ENCODE peak calls at places on chromosomes 3 and 15, in eight cellular contexts. One of them, this sample, is unnamed.

GRCh38 chr3:16059081-16059537 is 115.4 kb upstream of the GALNT15 start:
- DNase-seq in aorta: no peak
- DNase-seq in GM18507: no peak
- DNase-seq in activated naive CD4-positive, alpha-beta T cell treated with Interleukin-2 at 50 U/mL for 16 hours: no peak
- DNase-seq in NCI-H774: no peak
- DNase-seq in H9: no peak
- DNase-seq in activated effector memory CD4-positive, alpha-beta T cell treated with anti-CD3 and anti-CD28 coated beads, Interleukin-2, amount 50 U/mL, for 16 hours: no peak
- DNase-seq in iris pigment epithelial cell: peak; percentile 49
- DNase-seq in this sample: peak; percentile 45

GRCh38 chr15:45863881-45864580 is 229.2 kb downstream of the SQOR start:
- DNase-seq in aorta: no peak
- DNase-seq in GM18507: no peak
- DNase-seq in activated naive CD4-positive, alpha-beta T cell treated with Interleukin-2 at 50 U/mL for 16 hours: no peak
- DNase-seq in NCI-H774: no peak
- DNase-seq in H9: no peak
- DNase-seq in activated effector memory CD4-positive, alpha-beta T cell treated with anti-CD3 and anti-CD28 coated beads, Interleukin-2, amount 50 U/mL, for 16 hours: no peak
- DNase-seq in iris pigment epithelial cell: no peak
- DNase-seq in this sample: no peak

GRCh38 chr3:171277456-171278406 is 182.5 kb downstream of the TNIK start:
- DNase-seq in aorta: no peak
- DNase-seq in GM18507: no peak
- DNase-seq in activated naive CD4-positive, alpha-beta T cell treated with Interleukin-2 at 50 U/mL for 16 hours: no peak
- DNase-seq in NCI-H774: no peak
- DNase-seq in H9: no peak
- DNase-seq in activated effector memory CD4-positive, alpha-beta T cell treated with anti-CD3 and anti-CD28 coated beads, Interleukin-2, amount 50 U/mL, for 16 hours: no peak
- DNase-seq in iris pigment epithelial cell: peak; percentile 46
- DNase-seq in this sample: no peak

GRCh38 chr3:36678216-36679013 is 85.9 kb downstream of the DCLK3 start:
- DNase-seq in aorta: no peak
- DNase-seq in GM18507: no peak
- DNase-seq in activated naive CD4-positive, alpha-beta T cell treated with Interleukin-2 at 50 U/mL for 16 hours: no peak
- DNase-seq in NCI-H774: no peak
- DNase-seq in H9: no peak
- DNase-seq in activated effector memory CD4-positive, alpha-beta T cell treated with anti-CD3 and anti-CD28 coated beads, Interleukin-2, amount 50 U/mL, for 16 hours: no peak
- DNase-seq in iris pigment epithelial cell: peak; percentile 71
- DNase-seq in this sample: peak; percentile 62

GRCh38 chr3:67461667-67462142 is 192.7 kb downstream of the SUCLG2 start:
- DNase-seq in aorta: no peak
- DNase-seq in GM18507: no peak
- DNase-seq in activated naive CD4-positive, alpha-beta T cell treated with Interleukin-2 at 50 U/mL for 16 hours: no peak
- DNase-seq in NCI-H774: no peak
- DNase-seq in H9: no peak
- DNase-seq in activated effector memory CD4-positive, alpha-beta T cell treated with anti-CD3 and anti-CD28 coated beads, Interleukin-2, amount 50 U/mL, for 16 hours: no peak
- DNase-seq in iris pigment epithelial cell: peak; percentile 78
- DNase-seq in this sample: peak; percentile 59

GRCh38 chr15:40721716-40722115 is 26.7 kb downstream of the RAD51 start:
- DNase-seq in aorta: no peak
- DNase-seq in GM18507: no peak
- DNase-seq in activated naive CD4-positive, alpha-beta T cell treated with Interleukin-2 at 50 U/mL for 16 hours: no peak
- DNase-seq in NCI-H774: no peak
- DNase-seq in H9: no peak
- DNase-seq in activated effector memory CD4-positive, alpha-beta T cell treated with anti-CD3 and anti-CD28 coated beads, Interleukin-2, amount 50 U/mL, for 16 hours: no peak
- DNase-seq in iris pigment epithelial cell: no peak
- DNase-seq in this sample: no peak

GRCh38 chr3:124584552-124585391 is 145.5 kb upstream of the UMPS start:
- DNase-seq in aorta: peak; percentile 83
- DNase-seq in GM18507: no peak
- DNase-seq in activated naive CD4-positive, alpha-beta T cell treated with Interleukin-2 at 50 U/mL for 16 hours: peak; percentile 33
- DNase-seq in NCI-H774: peak; percentile 27
- DNase-seq in H9: peak; percentile 90
- DNase-seq in activated effector memory CD4-positive, alpha-beta T cell treated with anti-CD3 and anti-CD28 coated beads, Interleukin-2, amount 50 U/mL, for 16 hours: peak; percentile 77
- DNase-seq in iris pigment epithelial cell: peak; percentile 20
- DNase-seq in this sample: peak; percentile 48

GRCh38 chr3:102570551-102570950 is 135.7 kb downstream of the ZPLD1 start:
- DNase-seq in aorta: no peak
- DNase-seq in GM18507: no peak
- DNase-seq in activated naive CD4-positive, alpha-beta T cell treated with Interleukin-2 at 50 U/mL for 16 hours: no peak
- DNase-seq in NCI-H774: no peak
- DNase-seq in H9: no peak
- DNase-seq in activated effector memory CD4-positive, alpha-beta T cell treated with anti-CD3 and anti-CD28 coated beads, Interleukin-2, amount 50 U/mL, for 16 hours: no peak
- DNase-seq in iris pigment epithelial cell: no peak
- DNase-seq in this sample: no peak

GRCh38 chr15:92681141-92681622 is 25.6 kb upstream of the FAM174B start:
- DNase-seq in aorta: no peak
- DNase-seq in GM18507: no peak
- DNase-seq in activated naive CD4-positive, alpha-beta T cell treated with Interleukin-2 at 50 U/mL for 16 hours: no peak
- DNase-seq in NCI-H774: no peak
- DNase-seq in H9: no peak
- DNase-seq in activated effector memory CD4-positive, alpha-beta T cell treated with anti-CD3 and anti-CD28 coated beads, Interleukin-2, amount 50 U/mL, for 16 hours: no peak
- DNase-seq in iris pigment epithelial cell: peak; percentile 86
- DNase-seq in this sample: peak; percentile 68

GRCh38 chr3:42895332-42895868 is 10.5 kb upstream of the ZNF662 start:
- DNase-seq in aorta: no peak
- DNase-seq in GM18507: no peak
- DNase-seq in activated naive CD4-positive, alpha-beta T cell treated with Interleukin-2 at 50 U/mL for 16 hours: no peak
- DNase-seq in NCI-H774: no peak
- DNase-seq in H9: no peak
- DNase-seq in activated effector memory CD4-positive, alpha-beta T cell treated with anti-CD3 and anti-CD28 coated beads, Interleukin-2, amount 50 U/mL, for 16 hours: no peak
- DNase-seq in iris pigment epithelial cell: no peak
- DNase-seq in this sample: no peak

GRCh38 chr3:124730129-124730919 is at the start of gene UMPS:
- DNase-seq in aorta: peak; percentile 94
- DNase-seq in GM18507: peak; percentile 83
- DNase-seq in activated naive CD4-positive, alpha-beta T cell treated with Interleukin-2 at 50 U/mL for 16 hours: peak; percentile 93
- DNase-seq in NCI-H774: peak; percentile 77
- DNase-seq in H9: peak; percentile 91
- DNase-seq in activated effector memory CD4-positive, alpha-beta T cell treated with anti-CD3 and anti-CD28 coated beads, Interleukin-2, amount 50 U/mL, for 16 hours: peak; percentile 97
- DNase-seq in iris pigment epithelial cell: peak; percentile 84
- DNase-seq in this sample: peak; percentile 85

GRCh38 chr3:18420584-18420983 is 4.6 kb downstream of the SATB1 start:
- DNase-seq in aorta: no peak
- DNase-seq in GM18507: no peak
- DNase-seq in activated naive CD4-positive, alpha-beta T cell treated with Interleukin-2 at 50 U/mL for 16 hours: no peak
- DNase-seq in NCI-H774: no peak
- DNase-seq in H9: no peak
- DNase-seq in activated effector memory CD4-positive, alpha-beta T cell treated with anti-CD3 and anti-CD28 coated beads, Interleukin-2, amount 50 U/mL, for 16 hours: no peak
- DNase-seq in iris pigment epithelial cell: no peak
- DNase-seq in this sample: no peak

GRCh38 chr3:64650710-64651109 is 37.1 kb downstream of the ADAMTS9 start:
- DNase-seq in aorta: no peak
- DNase-seq in GM18507: no peak
- DNase-seq in activated naive CD4-positive, alpha-beta T cell treated with Interleukin-2 at 50 U/mL for 16 hours: no peak
- DNase-seq in NCI-H774: no peak
- DNase-seq in H9: no peak
- DNase-seq in activated effector memory CD4-positive, alpha-beta T cell treated with anti-CD3 and anti-CD28 coated beads, Interleukin-2, amount 50 U/mL, for 16 hours: no peak
- DNase-seq in iris pigment epithelial cell: peak; percentile 34
- DNase-seq in this sample: peak; percentile 43

GRCh38 chr3:152405915-152406802 is 137.4 kb downstream of the MBNL1 start:
- DNase-seq in aorta: no peak
- DNase-seq in GM18507: no peak
- DNase-seq in activated naive CD4-positive, alpha-beta T cell treated with Interleukin-2 at 50 U/mL for 16 hours: no peak
- DNase-seq in NCI-H774: no peak
- DNase-seq in H9: no peak
- DNase-seq in activated effector memory CD4-positive, alpha-beta T cell treated with anti-CD3 and anti-CD28 coated beads, Interleukin-2, amount 50 U/mL, for 16 hours: no peak
- DNase-seq in iris pigment epithelial cell: peak; percentile 95
- DNase-seq in this sample: peak; percentile 70

GRCh38 chr3:58659051-58659675 is 7.4 kb downstream of the FAM3D start:
- DNase-seq in aorta: no peak
- DNase-seq in GM18507: no peak
- DNase-seq in activated naive CD4-positive, alpha-beta T cell treated with Interleukin-2 at 50 U/mL for 16 hours: no peak
- DNase-seq in NCI-H774: no peak
- DNase-seq in H9: peak; percentile 74
- DNase-seq in activated effector memory CD4-positive, alpha-beta T cell treated with anti-CD3 and anti-CD28 coated beads, Interleukin-2, amount 50 U/mL, for 16 hours: peak; percentile 41
- DNase-seq in iris pigment epithelial cell: peak; percentile 54
- DNase-seq in this sample: peak; percentile 22

GRCh38 chr3:172256101-172256687 is 192.1 kb downstream of the GHSR start:
- DNase-seq in aorta: no peak
- DNase-seq in GM18507: no peak
- DNase-seq in activated naive CD4-positive, alpha-beta T cell treated with Interleukin-2 at 50 U/mL for 16 hours: no peak
- DNase-seq in NCI-H774: no peak
- DNase-seq in H9: no peak
- DNase-seq in activated effector memory CD4-positive, alpha-beta T cell treated with anti-CD3 and anti-CD28 coated beads, Interleukin-2, amount 50 U/mL, for 16 hours: no peak
- DNase-seq in iris pigment epithelial cell: peak; percentile 89
- DNase-seq in this sample: peak; percentile 46

GRCh38 chr3:6807967-6808588 is 52.8 kb upstream of the GRM7 start:
- DNase-seq in aorta: no peak
- DNase-seq in GM18507: no peak
- DNase-seq in activated naive CD4-positive, alpha-beta T cell treated with Interleukin-2 at 50 U/mL for 16 hours: no peak
- DNase-seq in NCI-H774: no peak
- DNase-seq in H9: no peak
- DNase-seq in activated effector memory CD4-positive, alpha-beta T cell treated with anti-CD3 and anti-CD28 coated beads, Interleukin-2, amount 50 U/mL, for 16 hours: no peak
- DNase-seq in iris pigment epithelial cell: peak; percentile 6
- DNase-seq in this sample: peak; percentile 92

GRCh38 chr3:170244566-170244965 is 22.3 kb downstream of the PRKCI start:
- DNase-seq in aorta: no peak
- DNase-seq in GM18507: no peak
- DNase-seq in activated naive CD4-positive, alpha-beta T cell treated with Interleukin-2 at 50 U/mL for 16 hours: no peak
- DNase-seq in NCI-H774: peak; percentile 36
- DNase-seq in H9: no peak
- DNase-seq in activated effector memory CD4-positive, alpha-beta T cell treated with anti-CD3 and anti-CD28 coated beads, Interleukin-2, amount 50 U/mL, for 16 hours: no peak
- DNase-seq in iris pigment epithelial cell: no peak
- DNase-seq in this sample: no peak

GRCh38 chr3:8095724-8096123 is 405.9 kb upstream of the LMCD1 start:
- DNase-seq in aorta: no peak
- DNase-seq in GM18507: no peak
- DNase-seq in activated naive CD4-positive, alpha-beta T cell treated with Interleukin-2 at 50 U/mL for 16 hours: no peak
- DNase-seq in NCI-H774: no peak
- DNase-seq in H9: peak; percentile 81
- DNase-seq in activated effector memory CD4-positive, alpha-beta T cell treated with anti-CD3 and anti-CD28 coated beads, Interleukin-2, amount 50 U/mL, for 16 hours: no peak
- DNase-seq in iris pigment epithelial cell: no peak
- DNase-seq in this sample: no peak

GRCh38 chr3:66567066-66567465 is 66.2 kb upstream of the LRIG1 start:
- DNase-seq in aorta: no peak
- DNase-seq in GM18507: no peak
- DNase-seq in activated naive CD4-positive, alpha-beta T cell treated with Interleukin-2 at 50 U/mL for 16 hours: no peak
- DNase-seq in NCI-H774: no peak
- DNase-seq in H9: no peak
- DNase-seq in activated effector memory CD4-positive, alpha-beta T cell treated with anti-CD3 and anti-CD28 coated beads, Interleukin-2, amount 50 U/mL, for 16 hours: no peak
- DNase-seq in iris pigment epithelial cell: peak; percentile 36
- DNase-seq in this sample: peak; percentile 85

GRCh38 chr15:31306426-31307269 is 20.0 kb upstream of the KLF13 start:
- DNase-seq in aorta: no peak
- DNase-seq in GM18507: no peak
- DNase-seq in activated naive CD4-positive, alpha-beta T cell treated with Interleukin-2 at 50 U/mL for 16 hours: no peak
- DNase-seq in NCI-H774: peak; percentile 80
- DNase-seq in H9: peak; percentile 98
- DNase-seq in activated effector memory CD4-positive, alpha-beta T cell treated with anti-CD3 and anti-CD28 coated beads, Interleukin-2, amount 50 U/mL, for 16 hours: no peak
- DNase-seq in iris pigment epithelial cell: no peak
- DNase-seq in this sample: peak; percentile 38

GRCh38 chr3:172585954-172586353 is 62.7 kb upstream of the TNFSF10 start:
- DNase-seq in aorta: no peak
- DNase-seq in GM18507: no peak
- DNase-seq in activated naive CD4-positive, alpha-beta T cell treated with Interleukin-2 at 50 U/mL for 16 hours: no peak
- DNase-seq in NCI-H774: no peak
- DNase-seq in H9: no peak
- DNase-seq in activated effector memory CD4-positive, alpha-beta T cell treated with anti-CD3 and anti-CD28 coated beads, Interleukin-2, amount 50 U/mL, for 16 hours: no peak
- DNase-seq in iris pigment epithelial cell: no peak
- DNase-seq in this sample: no peak

GRCh38 chr3:133930341-133930933 is 34.8 kb upstream of the RAB6B start:
- DNase-seq in aorta: no peak
- DNase-seq in GM18507: no peak
- DNase-seq in activated naive CD4-positive, alpha-beta T cell treated with Interleukin-2 at 50 U/mL for 16 hours: no peak
- DNase-seq in NCI-H774: peak; percentile 9
- DNase-seq in H9: no peak
- DNase-seq in activated effector memory CD4-positive, alpha-beta T cell treated with anti-CD3 and anti-CD28 coated beads, Interleukin-2, amount 50 U/mL, for 16 hours: no peak
- DNase-seq in iris pigment epithelial cell: peak; percentile 80
- DNase-seq in this sample: peak; percentile 82

GRCh38 chr3:104273046-104273649 is 1093.6 kb upstream of the ALCAM start:
- DNase-seq in aorta: no peak
- DNase-seq in GM18507: no peak
- DNase-seq in activated naive CD4-positive, alpha-beta T cell treated with Interleukin-2 at 50 U/mL for 16 hours: no peak
- DNase-seq in NCI-H774: no peak
- DNase-seq in H9: no peak
- DNase-seq in activated effector memory CD4-positive, alpha-beta T cell treated with anti-CD3 and anti-CD28 coated beads, Interleukin-2, amount 50 U/mL, for 16 hours: no peak
- DNase-seq in iris pigment epithelial cell: peak; percentile 25
- DNase-seq in this sample: peak; percentile 53

GRCh38 chr3:176431986-176432385 is 765.3 kb downstream of the TBL1XR1 start:
- DNase-seq in aorta: no peak
- DNase-seq in GM18507: no peak
- DNase-seq in activated naive CD4-positive, alpha-beta T cell treated with Interleukin-2 at 50 U/mL for 16 hours: no peak
- DNase-seq in NCI-H774: no peak
- DNase-seq in H9: no peak
- DNase-seq in activated effector memory CD4-positive, alpha-beta T cell treated with anti-CD3 and anti-CD28 coated beads, Interleukin-2, amount 50 U/mL, for 16 hours: no peak
- DNase-seq in iris pigment epithelial cell: no peak
- DNase-seq in this sample: peak; percentile 32

GRCh38 chr3:194396561-194396896 is 2.5 kb downstream of the GP5 start:
- DNase-seq in aorta: no peak
- DNase-seq in GM18507: no peak
- DNase-seq in activated naive CD4-positive, alpha-beta T cell treated with Interleukin-2 at 50 U/mL for 16 hours: no peak
- DNase-seq in NCI-H774: no peak
- DNase-seq in H9: no peak
- DNase-seq in activated effector memory CD4-positive, alpha-beta T cell treated with anti-CD3 and anti-CD28 coated beads, Interleukin-2, amount 50 U/mL, for 16 hours: no peak
- DNase-seq in iris pigment epithelial cell: no peak
- DNase-seq in this sample: no peak

GRCh38 chr3:42734263-42734860 is 31.8 kb upstream of the HHATL start:
- DNase-seq in aorta: no peak
- DNase-seq in GM18507: no peak
- DNase-seq in activated naive CD4-positive, alpha-beta T cell treated with Interleukin-2 at 50 U/mL for 16 hours: no peak
- DNase-seq in NCI-H774: no peak
- DNase-seq in H9: peak; percentile 27
- DNase-seq in activated effector memory CD4-positive, alpha-beta T cell treated with anti-CD3 and anti-CD28 coated beads, Interleukin-2, amount 50 U/mL, for 16 hours: peak; percentile 38
- DNase-seq in iris pigment epithelial cell: no peak
- DNase-seq in this sample: no peak

GRCh38 chr3:7800006-7800780 is 701.4 kb upstream of the LMCD1 start:
- DNase-seq in aorta: no peak
- DNase-seq in GM18507: no peak
- DNase-seq in activated naive CD4-positive, alpha-beta T cell treated with Interleukin-2 at 50 U/mL for 16 hours: no peak
- DNase-seq in NCI-H774: no peak
- DNase-seq in H9: no peak
- DNase-seq in activated effector memory CD4-positive, alpha-beta T cell treated with anti-CD3 and anti-CD28 coated beads, Interleukin-2, amount 50 U/mL, for 16 hours: no peak
- DNase-seq in iris pigment epithelial cell: no peak
- DNase-seq in this sample: peak; percentile 18

GRCh38 chr3:42745291-42745745 is 27.7 kb downstream of the CCDC13 start:
- DNase-seq in aorta: no peak
- DNase-seq in GM18507: no peak
- DNase-seq in activated naive CD4-positive, alpha-beta T cell treated with Interleukin-2 at 50 U/mL for 16 hours: no peak
- DNase-seq in NCI-H774: no peak
- DNase-seq in H9: no peak
- DNase-seq in activated effector memory CD4-positive, alpha-beta T cell treated with anti-CD3 and anti-CD28 coated beads, Interleukin-2, amount 50 U/mL, for 16 hours: no peak
- DNase-seq in iris pigment epithelial cell: no peak
- DNase-seq in this sample: no peak